ENCODE peak calls at places on chromosomes 4 and X, in four cellular contexts. One of them, this sample, is unnamed.

GRCh38 chr4:86531440-86531839 is 62.7 kb upstream of the PTPN13 start:
- DNase-seq in fibroblast of lung: no peak
- DNase-seq in mesothelial cell of epicardium: no peak
- DNase-seq in cardiac muscle cell: no peak
- DNase-seq in this sample: no peak

GRCh38 chrX:32041181-32041580 is 969.3 kb upstream of the FTHL17 start:
- DNase-seq in fibroblast of lung: no peak
- DNase-seq in mesothelial cell of epicardium: no peak
- DNase-seq in cardiac muscle cell: no peak
- DNase-seq in this sample: no peak

GRCh38 chrX:130108647-130109428 is 1.5 kb downstream of the ELF4 start:
- DNase-seq in fibroblast of lung: no peak
- DNase-seq in mesothelial cell of epicardium: no peak
- DNase-seq in cardiac muscle cell: no peak
- DNase-seq in this sample: peak; percentile 36

GRCh38 chr4:94934201-94934600 is 176.4 kb downstream of the BMPR1B start:
- DNase-seq in fibroblast of lung: peak; percentile 46
- DNase-seq in mesothelial cell of epicardium: no peak
- DNase-seq in cardiac muscle cell: peak; percentile 13
- DNase-seq in this sample: no peak

GRCh38 chr4:2465032-2465431 is 3.9 kb upstream of the RNF4 start:
- DNase-seq in fibroblast of lung: no peak
- DNase-seq in mesothelial cell of epicardium: no peak
- DNase-seq in cardiac muscle cell: no peak
- DNase-seq in this sample: no peak

GRCh38 chrX:38768079-38768478 is 33.2 kb upstream of the MID1IP1 start:
- DNase-seq in fibroblast of lung: peak; percentile 56
- DNase-seq in mesothelial cell of epicardium: no peak
- DNase-seq in cardiac muscle cell: peak; percentile 48
- DNase-seq in this sample: peak; percentile 6

GRCh38 chr4:111512081-111512774 is 633.0 kb upstream of the FAM241A start:
- DNase-seq in fibroblast of lung: peak; percentile 85
- DNase-seq in mesothelial cell of epicardium: no peak
- DNase-seq in cardiac muscle cell: peak; percentile 89
- DNase-seq in this sample: peak; percentile 94

GRCh38 chr4:152265149-152265621 is 270.7 kb downstream of the FBXW7 start:
- DNase-seq in fibroblast of lung: peak; percentile 57
- DNase-seq in mesothelial cell of epicardium: no peak
- DNase-seq in cardiac muscle cell: peak; percentile 73
- DNase-seq in this sample: peak; percentile 35

GRCh38 chr4:21134994-21135393 is 434.7 kb downstream of the PACRGL start:
- DNase-seq in fibroblast of lung: peak; percentile 8
- DNase-seq in mesothelial cell of epicardium: no peak
- DNase-seq in cardiac muscle cell: peak; percentile 34
- DNase-seq in this sample: peak; percentile 27

GRCh38 chr4:39528056-39528465 is 822 bp upstream of the UGDH start:
- DNase-seq in fibroblast of lung: peak; percentile 85
- DNase-seq in mesothelial cell of epicardium: no peak
- DNase-seq in cardiac muscle cell: peak; percentile 84
- DNase-seq in this sample: peak; percentile 86

GRCh38 chr4:142091085-142091513 is 454.7 kb downstream of the IL15 start:
- DNase-seq in fibroblast of lung: peak; percentile 99
- DNase-seq in mesothelial cell of epicardium: no peak
- DNase-seq in cardiac muscle cell: peak; percentile 99
- DNase-seq in this sample: peak; percentile 95

GRCh38 chr4:110467400-110467799 is 8.6 kb upstream of the ENPEP start:
- DNase-seq in fibroblast of lung: no peak
- DNase-seq in mesothelial cell of epicardium: no peak
- DNase-seq in cardiac muscle cell: no peak
- DNase-seq in this sample: no peak

GRCh38 chrX:77160301-77160700 is 286.9 kb upstream of the FGF16 start:
- DNase-seq in fibroblast of lung: no peak
- DNase-seq in mesothelial cell of epicardium: no peak
- DNase-seq in cardiac muscle cell: no peak
- DNase-seq in this sample: no peak

GRCh38 chr4:183399166-183399565 is 45.3 kb upstream of the CDKN2AIP start:
- DNase-seq in fibroblast of lung: no peak
- DNase-seq in mesothelial cell of epicardium: no peak
- DNase-seq in cardiac muscle cell: no peak
- DNase-seq in this sample: no peak

GRCh38 chr4:183399616-183400015 is 44.8 kb upstream of the CDKN2AIP start:
- DNase-seq in fibroblast of lung: no peak
- DNase-seq in mesothelial cell of epicardium: no peak
- DNase-seq in cardiac muscle cell: no peak
- DNase-seq in this sample: no peak

GRCh38 chr4:183397741-183398297 is 46.6 kb upstream of the CDKN2AIP start:
- DNase-seq in fibroblast of lung: no peak
- DNase-seq in mesothelial cell of epicardium: no peak
- DNase-seq in cardiac muscle cell: no peak
- DNase-seq in this sample: no peak

GRCh38 chr4:183400035-183400434 is 44.4 kb upstream of the CDKN2AIP start:
- DNase-seq in fibroblast of lung: no peak
- DNase-seq in mesothelial cell of epicardium: no peak
- DNase-seq in cardiac muscle cell: no peak
- DNase-seq in this sample: no peak

GRCh38 chr4:183398298-183399129 is 45.9 kb upstream of the CDKN2AIP start:
- DNase-seq in fibroblast of lung: peak; percentile 69
- DNase-seq in mesothelial cell of epicardium: peak; percentile 40
- DNase-seq in cardiac muscle cell: peak; percentile 84
- DNase-seq in this sample: peak; percentile 59
- TF ChIP-seq CTCF in fibroblast of lung: peak; percentile 47
- TF ChIP-seq CTCF in mesothelial cell of epicardium: no peak
- TF ChIP-seq CTCF in cardiac muscle cell: peak; percentile 69
- TF ChIP-seq CTCF in this sample: peak; percentile 79

GRCh38 chr4:71711044-71711984 is 72.6 kb downstream of the GC start:
- DNase-seq in fibroblast of lung: no peak
- DNase-seq in mesothelial cell of epicardium: no peak
- DNase-seq in cardiac muscle cell: no peak
- DNase-seq in this sample: no peak

GRCh38 chr4:71709961-71710360 is 73.9 kb downstream of the GC start:
- DNase-seq in fibroblast of lung: peak; percentile 30
- DNase-seq in mesothelial cell of epicardium: no peak
- DNase-seq in cardiac muscle cell: peak; percentile 45
- DNase-seq in this sample: no peak

GRCh38 chr4:71711985-71712348 is 71.9 kb downstream of the GC start:
- DNase-seq in fibroblast of lung: no peak
- DNase-seq in mesothelial cell of epicardium: no peak
- DNase-seq in cardiac muscle cell: peak; percentile 22
- DNase-seq in this sample: no peak

DNA sequence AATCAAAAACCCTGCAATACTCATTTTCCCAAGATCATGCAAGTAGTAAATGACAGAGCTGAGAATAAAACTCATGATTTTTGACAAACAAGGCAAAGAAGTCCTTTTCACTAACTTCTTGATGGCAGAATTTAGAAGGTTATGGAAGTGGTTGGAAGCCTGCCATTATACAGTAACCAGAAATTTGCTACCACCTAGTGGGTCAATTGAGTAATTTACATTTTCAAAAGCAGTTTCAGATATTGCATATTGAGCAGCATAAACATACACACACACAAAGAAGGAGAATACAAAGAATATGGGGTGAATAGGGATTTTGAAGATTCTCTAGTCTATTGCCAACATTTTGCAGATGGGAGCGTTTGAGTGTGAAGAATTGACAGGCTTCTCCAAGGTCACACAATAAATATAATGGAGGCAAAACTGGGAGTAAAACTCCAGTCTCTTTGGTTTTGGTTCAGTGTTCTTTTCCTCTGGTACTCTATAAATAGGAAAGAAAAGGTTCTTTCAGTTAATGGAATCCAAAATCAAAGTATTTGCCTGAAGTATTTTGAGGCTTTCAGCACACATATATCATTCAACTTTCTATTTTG is 70.2 kb downstream of the GC start:
- DNase-seq in fibroblast of lung: peak; percentile 81
- DNase-seq in mesothelial cell of epicardium: no peak
- DNase-seq in cardiac muscle cell: peak; percentile 83
- DNase-seq in this sample: peak; percentile 60
- TF ChIP-seq CTCF in fibroblast of lung: peak; percentile 48
- TF ChIP-seq CTCF in mesothelial cell of epicardium: peak; percentile 83
- TF ChIP-seq CTCF in cardiac muscle cell: peak; percentile 54
- TF ChIP-seq CTCF in this sample: peak; percentile 88

GRCh38 chrX:19177710-19178109 is 55.4 kb upstream of the ADGRG2 start:
- DNase-seq in fibroblast of lung: no peak
- DNase-seq in mesothelial cell of epicardium: no peak
- DNase-seq in cardiac muscle cell: no peak
- DNase-seq in this sample: no peak
- TF ChIP-seq CTCF in fibroblast of lung: no peak
- TF ChIP-seq CTCF in mesothelial cell of epicardium: no peak
- TF ChIP-seq CTCF in cardiac muscle cell: no peak
- TF ChIP-seq CTCF in this sample: no peak

GRCh38 chr4:74875451-74875850 is 57.5 kb upstream of the PARM1 start:
- DNase-seq in fibroblast of lung: no peak
- DNase-seq in mesothelial cell of epicardium: no peak
- DNase-seq in cardiac muscle cell: no peak
- DNase-seq in this sample: no peak

GRCh38 chr4:74874785-74875367 is 58.0 kb upstream of the PARM1 start:
- DNase-seq in fibroblast of lung: peak; percentile 91
- DNase-seq in mesothelial cell of epicardium: no peak
- DNase-seq in cardiac muscle cell: peak; percentile 91
- DNase-seq in this sample: peak; percentile 75

GRCh38 chr4:74878323-74878722 is 54.6 kb upstream of the PARM1 start:
- DNase-seq in fibroblast of lung: no peak
- DNase-seq in mesothelial cell of epicardium: no peak
- DNase-seq in cardiac muscle cell: no peak
- DNase-seq in this sample: no peak

GRCh38 chr4:74873545-74874295 is 59.2 kb upstream of the PARM1 start:
- DNase-seq in fibroblast of lung: peak; percentile 44
- DNase-seq in mesothelial cell of epicardium: no peak
- DNase-seq in cardiac muscle cell: peak; percentile 20
- DNase-seq in this sample: no peak
- TF ChIP-seq CTCF in fibroblast of lung: no peak
- TF ChIP-seq CTCF in mesothelial cell of epicardium: no peak
- TF ChIP-seq CTCF in cardiac muscle cell: no peak
- TF ChIP-seq CTCF in this sample: no peak

DNA sequence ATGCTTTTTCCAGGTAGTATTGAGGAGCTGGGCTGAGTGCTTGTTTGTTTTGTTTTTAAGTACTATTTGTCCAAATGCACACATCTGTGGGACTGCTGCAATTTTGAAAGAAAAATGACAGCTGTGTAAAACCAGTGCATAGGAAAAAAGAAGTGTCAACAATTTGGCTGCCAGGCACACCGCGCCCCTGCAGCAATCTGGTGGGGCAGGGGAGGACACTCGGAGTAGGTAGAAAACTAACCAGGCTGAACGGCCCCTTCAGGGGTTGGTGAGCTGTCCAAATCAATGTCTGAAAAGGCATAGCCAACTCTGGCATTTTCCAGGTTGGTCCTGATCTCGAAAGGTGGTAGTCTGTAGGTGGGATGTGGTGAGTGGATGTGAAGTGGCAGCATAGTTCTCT is 1.1 kb downstream of the LDOC1 start:
- DNase-seq in fibroblast of lung: no peak
- DNase-seq in mesothelial cell of epicardium: no peak
- DNase-seq in cardiac muscle cell: no peak
- DNase-seq in this sample: no peak
- TF ChIP-seq CTCF in fibroblast of lung: no peak
- TF ChIP-seq CTCF in mesothelial cell of epicardium: no peak
- TF ChIP-seq CTCF in cardiac muscle cell: no peak
- TF ChIP-seq CTCF in this sample: no peak

This sample was measured in HFFc6.